ENCODE peak calls at places on chromosomes 13 and 19, in six cellular contexts. M, T, S, E, R and J are unnamed samples.
A peak's percentile ranks its signal among the peaks of the same experiment; 100 is the strongest.

GRCh38 chr13:109764045-109764444 is 22.3 kb downstream of the IRS2 start:
- DNase-seq in M (no peak), T (no peak), S (no peak), E (no peak), R (no peak), J (no peak)

GRCh38 chr13:23695711-23696512 is 125.7 kb downstream of the TNFRSF19 start:
- DNase-seq in M (no peak), T (no peak), S (no peak), E (no peak), R (no peak), J (no peak)

GRCh38 chr19:49150106-49150943 is 4.9 kb downstream of the HRC start:
- DNase-seq in M (peak; percentile 95), T (peak; percentile 76), S (no peak), E (no peak), R (peak; percentile 94), J (no peak)

GRCh38 chr13:60590775-60591174 is 193.8 kb downstream of the TDRD3 start:
- DNase-seq in M (no peak), T (no peak), S (no peak), E (no peak), R (no peak), J (no peak)

GRCh38 chr13:81017525-81018152 is 676.7 kb upstream of the SPRY2 start:
- DNase-seq in M (peak; percentile 44), T (peak; percentile 16), S (no peak), E (no peak), R (peak; percentile 11), J (no peak)

GRCh38 chr19:35775046-35775297 is 392 bp upstream of the ARHGAP33 start:
- DNase-seq in M (no peak), T (no peak), S (no peak), E (no peak), R (no peak), J (no peak)

GRCh38 chr19:30879225-30879624 is 470.0 kb downstream of the TSHZ3 start:
- DNase-seq in M (peak; percentile 56), T (no peak), S (no peak), E (no peak), R (no peak), J (no peak)

GRCh38 chr13:30396434-30397075 is 25.7 kb upstream of the UBE2L5 start:
- DNase-seq in M (no peak), T (no peak), S (no peak), E (no peak), R (no peak), J (no peak)

GRCh38 chr19:35037716-35038622 is 3.6 kb upstream of the HPN start:
- DNase-seq in M (peak; percentile 42), T (no peak), S (no peak), E (peak; percentile 30), R (no peak), J (no peak)

GRCh38 chr19:45884682-45885555 is 1.0 kb downstream of the IRF2BP1 start:
- DNase-seq in M (peak; percentile 82), T (no peak), S (no peak), E (no peak), R (peak; percentile 69), J (no peak)

GRCh38 chr19:53959176-53959757 is 3.5 kb upstream of the CACNG8 start:
- DNase-seq in M (peak; percentile 76), T (no peak), S (no peak), E (no peak), R (no peak), J (no peak)

GRCh38 chr13:76314495-76314894 is 571.7 kb downstream of the KCTD12 start:
- DNase-seq in M (no peak), T (no peak), S (no peak), E (no peak), R (peak; percentile 4), J (no peak)

GRCh38 chr13:114046447-114046846 is 72.6 kb upstream of the C13orf46 start:
- DNase-seq in M (no peak), T (no peak), S (no peak), E (no peak), R (no peak), J (no peak)

GRCh38 chr13:92694047-92694446 is 532.6 kb upstream of the GPC6 start:
- DNase-seq in M (no peak), T (no peak), S (no peak), E (no peak), R (no peak), J (no peak)

GRCh38 chr13:30671271-30671815 is 53.6 kb downstream of the USPL1 start:
- DNase-seq in M (no peak), T (no peak), S (no peak), E (no peak), R (no peak), J (no peak)

GRCh38 chr13:101019126-101019525 is 344.5 kb upstream of the TMTC4 start:
- DNase-seq in M (no peak), T (no peak), S (no peak), E (no peak), R (no peak), J (no peak)

GRCh38 chr19:2537544-2537943 is 61.6 kb downstream of the GADD45B start:
- DNase-seq in M (no peak), T (no peak), S (no peak), E (no peak), R (no peak), J (no peak)

GRCh38 chr13:33217256-33217655 is 68.3 kb downstream of the STARD13 start:
- DNase-seq in M (no peak), T (no peak), S (no peak), E (no peak), R (no peak), J (no peak)

GRCh38 chr13:53873558-53873957 is 844.9 kb downstream of the OLFM4 start:
- DNase-seq in M (peak; percentile 2), T (no peak), S (peak; percentile 17), E (no peak), R (no peak), J (no peak)

GRCh38 chr19:55373993-55374757 is 2.5 kb upstream of the TMEM190 start:
- DNase-seq in M (peak; percentile 62), T (no peak), S (no peak), E (no peak), R (no peak), J (no peak)

GRCh38 chr19:40267601-40267997 is 17.5 kb downstream of the AKT2 start:
- DNase-seq in M (no peak), T (no peak), S (no peak), E (no peak), R (no peak), J (no peak)

GRCh38 chr19:32231020-32231419 is 114.4 kb upstream of the ZNF507 start:
- DNase-seq in M (no peak), T (no peak), S (no peak), E (no peak), R (no peak), J (no peak)

GRCh38 chr19:22144394-22144793 is 52.4 kb downstream of the ZNF676 start:
- DNase-seq in M (peak; percentile 4), T (peak; percentile 3), S (no peak), E (no peak), R (peak; percentile 35), J (no peak)

GRCh38 chr19:10871711-10872550 is 578 bp downstream of the CARM1 start:
- DNase-seq in M (peak; percentile 74), T (no peak), S (no peak), E (no peak), R (no peak), J (no peak)

GRCh38 chr19:51794865-51795490 is at the start of gene FPR3:
- DNase-seq in M (no peak), T (no peak), S (no peak), E (no peak), R (no peak), J (no peak)

GRCh38 chr19:11451942-11452813 is 16.7 kb downstream of the PRKCSH start:
- DNase-seq in M (peak; percentile 62), T (no peak), S (no peak), E (no peak), R (peak; percentile 43), J (no peak)

GRCh38 chr13:81487151-81487550 is 1146.2 kb upstream of the SPRY2 start:
- DNase-seq in M (peak; percentile 1), T (peak; percentile 35), S (peak; percentile 15), E (no peak), R (peak; percentile 14), J (no peak)

GRCh38 chr19:632228-633067 is 889 bp downstream of the POLRMT start:
- DNase-seq in M (peak; percentile 68), T (no peak), S (no peak), E (no peak), R (peak; percentile 82), J (no peak)

DNA sequence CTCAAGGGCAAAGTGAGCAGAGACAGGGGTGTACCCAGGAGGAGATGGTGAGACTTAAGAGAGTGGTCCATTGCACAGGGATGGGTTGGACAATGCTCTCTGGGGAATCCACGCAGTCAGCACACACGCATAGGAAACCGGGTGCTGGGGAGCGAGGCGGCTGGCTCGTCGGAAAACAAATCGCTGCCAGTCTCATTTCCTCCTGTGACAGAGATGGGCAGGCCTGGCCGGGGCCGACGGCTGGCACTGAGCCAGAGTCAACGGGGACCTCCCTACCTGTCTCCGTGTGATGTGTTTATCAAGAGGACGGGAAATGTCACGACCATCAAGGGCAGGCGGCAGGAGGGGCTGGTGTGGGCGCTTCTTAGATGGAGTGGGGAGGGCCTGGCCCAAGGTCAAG is 27.3 kb downstream of the PTPRS start:
- DNase-seq in M (peak; percentile 72), T (no peak), S (no peak), E (no peak), R (no peak), J (no peak)
- TF ChIP-seq POLR2AphosphoS5 in M (no peak), T (no peak), S (no peak), E (no peak), R (no peak), J (no peak)

GRCh38 chr13:95267662-95268369 is 33.4 kb downstream of the ABCC4 start:
- DNase-seq in M (no peak), T (no peak), S (no peak), E (no peak), R (peak; percentile 60), J (no peak)
- TF ChIP-seq SIN3A in M (no peak), T (no peak), S (no peak), E (no peak), R (no peak), J (no peak)

GRCh38 chr19:18848860-18849661 is 17.3 kb downstream of the UPF1 start:
- DNase-seq in M (peak; percentile 70), T (no peak), S (no peak), E (no peak), R (peak; percentile 47), J (no peak)
- TF ChIP-seq POLR2AphosphoS5 in M (no peak), T (no peak), S (no peak), E (no peak), R (no peak), J (no peak)

DNA sequence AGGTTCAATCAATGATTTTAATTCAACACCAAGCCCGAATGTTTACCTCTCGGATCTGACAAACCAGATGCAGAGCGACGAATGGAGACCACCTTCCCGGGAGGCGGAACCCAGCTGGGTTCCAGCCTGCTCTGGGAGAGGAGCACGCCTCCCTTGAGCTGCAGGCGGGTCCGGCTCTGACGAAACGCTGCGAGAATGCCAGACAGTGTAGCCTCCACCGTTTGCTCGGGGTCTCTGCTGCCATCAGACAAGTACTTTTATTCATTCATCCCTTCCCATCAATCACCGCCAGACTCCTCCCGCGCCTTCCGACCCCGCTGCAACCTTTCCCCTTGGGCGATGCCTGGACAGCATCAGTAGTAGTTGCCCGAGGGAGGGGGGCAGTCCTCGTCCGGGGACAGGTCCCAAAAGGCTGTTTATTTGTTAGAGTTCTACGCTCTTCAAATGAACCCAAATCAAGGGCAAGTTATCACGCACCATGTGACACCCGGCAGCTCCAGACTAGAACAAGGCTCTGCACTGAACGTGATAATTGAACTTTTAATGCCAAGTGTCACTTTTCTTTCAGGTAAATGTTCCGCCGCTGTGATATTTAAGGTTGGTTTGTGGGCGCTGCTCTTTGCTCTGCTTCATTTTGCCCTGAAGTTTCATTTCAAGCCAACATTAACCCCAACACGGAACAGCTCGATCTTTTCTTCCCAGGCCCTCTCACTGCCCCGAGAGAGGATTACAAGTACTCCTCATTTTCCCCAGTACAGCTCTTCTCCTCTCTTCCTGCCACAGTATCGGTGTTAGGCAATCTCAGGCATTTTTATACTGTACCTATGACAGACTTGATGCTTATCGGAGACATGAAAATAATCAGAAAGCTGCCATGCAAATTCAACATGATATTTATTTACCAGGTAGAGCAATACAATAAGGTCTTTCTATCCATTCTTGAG is 992 bp upstream of the EDNRB start:
- DNase-seq in M (peak; percentile 56), T (no peak), S (peak; percentile 36), E (no peak), R (no peak), J (no peak)
- TF ChIP-seq SIN3A in M (no peak), T (no peak), S (no peak), E (no peak), R (no peak), J (no peak)